ENCODE peak calls at places on chromosomes 13 and 19, in four cellular contexts. J, C, Q and B are unnamed samples.

GRCh38 chr13:45943965-45944364 is 92.4 kb upstream of the SIAH3 start:
- DNase-seq in J (no peak), C (no peak), Q (no peak), B (no peak)

GRCh38 chr19:35178701-35179100 is 24.2 kb downstream of the FXYD5 start:
- DNase-seq in J (no peak), C (no peak), Q (no peak), B (no peak)

GRCh38 chr19:11286312-11286974 is 9.5 kb upstream of the TSPAN16 start:
- DNase-seq in J (no peak), C (no peak), Q (peak; percentile 11), B (no peak)

GRCh38 chr19:42132030-42132628 is at the start of gene POU2F2:
- DNase-seq in J (peak; percentile 69), C (peak; percentile 44), Q (no peak), B (no peak)

GRCh38 chr13:22700488-22700887 is 480.3 kb upstream of the SGCG start:
- DNase-seq in J (no peak), C (no peak), Q (no peak), B (no peak)

GRCh38 chr13:98476538-98476966 is 100.4 kb downstream of the STK24 start:
- DNase-seq in J (no peak), C (peak; percentile 83), Q (no peak), B (peak; percentile 71)

GRCh38 chr13:44930907-44931676 is 58.2 kb downstream of the NUFIP1 start:
- DNase-seq in J (no peak), C (peak; percentile 55), Q (no peak), B (no peak)

GRCh38 chr13:22173605-22174004 is 502.7 kb downstream of the FGF9 start:
- DNase-seq in J (no peak), C (peak; percentile 39), Q (peak; percentile 36), B (no peak)

GRCh38 chr13:74305876-74306275 is 171.7 kb upstream of the KLF12 start:
- DNase-seq in J (no peak), C (peak; percentile 47), Q (no peak), B (no peak)

GRCh38 chr13:50451609-50452008 is 391.9 kb downstream of the DLEU7 start:
- DNase-seq in J (no peak), C (no peak), Q (no peak), B (no peak)

GRCh38 chr19:2654585-2654861 is 48.0 kb downstream of the GNG7 start:
- DNase-seq in J (no peak), C (no peak), Q (no peak), B (no peak)

GRCh38 chr19:31418055-31418454 is 68.8 kb upstream of the TSHZ3 start:
- DNase-seq in J (peak; percentile 57), C (peak; percentile 37), Q (no peak), B (no peak)

GRCh38 chr13:91684746-91685145 is 286.3 kb downstream of the GPC5 start:
- DNase-seq in J (no peak), C (no peak), Q (no peak), B (no peak)

GRCh38 chr19:39154626-39155100 is 29.1 kb downstream of the PAK4 start:
- DNase-seq in J (no peak), C (peak; percentile 88), Q (no peak), B (no peak)

GRCh38 chr19:4518345-4519171 is at the start of gene PLIN4:
- DNase-seq in J (peak; percentile 54), C (no peak), Q (no peak), B (no peak)
- H3K4me3 ChIP-seq in J (no peak within 1 kb of the TSS), C (no peak within 1 kb of the TSS), Q (no peak within 1 kb of the TSS), B (no peak within 1 kb of the TSS)

DNA sequence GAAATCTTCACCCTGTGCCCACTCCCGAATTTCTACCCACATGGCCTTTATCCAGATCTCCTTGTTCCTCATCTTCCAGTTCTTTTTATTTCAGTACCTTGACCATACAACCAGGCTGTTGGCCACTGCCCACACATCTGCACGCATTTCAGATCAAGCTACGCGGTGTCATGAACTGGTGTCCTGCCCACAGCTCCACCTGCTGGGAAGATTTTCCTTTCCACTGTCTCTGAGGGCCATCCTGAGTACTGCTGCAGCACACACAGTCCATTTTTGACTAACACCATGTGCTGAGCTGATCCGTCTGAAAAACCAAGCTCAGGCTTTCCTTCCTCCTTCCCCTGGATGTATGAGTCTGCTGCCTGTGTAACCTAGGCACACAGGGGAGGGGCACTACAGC is 71.8 kb downstream of the WASF3 start:
- DNase-seq in J (no peak), C (peak; percentile 15), Q (no peak), B (no peak)
- TF ChIP-seq CTCF in J (no peak), C (peak; percentile 19), Q (peak; percentile 6), B (peak; percentile 31)

GRCh38 chr19:49574206-49574755 is 6.1 kb downstream of the NOSIP start:
- DNase-seq in J (no peak), C (peak; percentile 65), Q (no peak), B (no peak)
- H3K4me3 ChIP-seq in J (no peak overlapping the region), C (no peak overlapping the region), Q (no peak overlapping the region), B (no peak overlapping the region)

DNA sequence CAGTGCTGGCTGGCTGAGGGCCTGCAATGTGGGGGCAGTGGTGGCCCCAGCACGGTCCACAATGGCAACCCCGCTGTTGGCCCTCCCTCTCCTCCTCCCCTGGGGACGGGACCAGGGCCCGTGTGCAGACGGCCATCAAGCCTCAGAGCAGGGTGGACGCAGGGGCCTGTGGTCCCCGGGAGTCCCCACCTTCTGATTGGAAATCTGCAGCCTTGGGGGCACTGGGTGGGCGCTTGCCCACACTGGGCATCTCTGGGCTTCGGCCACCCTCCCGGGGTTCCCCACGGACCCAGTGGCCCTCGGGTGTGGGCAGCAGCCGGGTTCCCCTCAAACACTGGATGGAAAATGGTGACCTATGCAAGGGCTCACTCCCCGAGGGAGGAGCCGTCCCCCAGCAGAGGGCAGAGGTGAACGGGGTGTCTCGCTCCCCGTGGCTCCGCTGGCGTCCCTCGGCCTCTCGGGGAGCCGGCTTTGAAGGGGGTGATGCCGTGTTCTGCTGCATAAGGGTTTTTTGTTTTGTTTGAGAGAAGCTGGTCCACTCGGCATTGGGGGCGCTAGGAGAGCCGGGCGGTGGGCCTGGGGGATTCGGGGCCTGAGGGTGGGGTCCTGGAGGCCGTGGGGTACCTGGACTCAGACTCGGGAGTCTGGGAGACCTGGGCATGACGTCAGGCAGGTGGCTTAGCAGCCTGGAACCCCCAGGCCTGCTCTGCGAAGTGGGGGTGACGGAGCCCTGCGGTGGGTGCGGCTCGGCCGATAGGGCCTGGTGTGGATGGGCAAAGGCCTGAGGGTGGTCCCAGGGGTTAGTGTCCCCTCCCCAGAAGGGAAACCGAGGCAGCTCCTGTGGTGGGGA is 3.9 kb downstream of the EFNA2 start:
- DNase-seq in J (no peak), C (no peak), Q (no peak), B (no peak)
- TF ChIP-seq CTCF in J (no peak), C (no peak), Q (no peak), B (no peak)

GRCh38 chr19:56504581-56504980 is 3.1 kb upstream of the ZNF471 start:
- DNase-seq in J (no peak), C (peak; percentile 56), Q (no peak), B (no peak)

GRCh38 chr19:56507446-56508281 is at the start of gene ZNF471:
- DNase-seq in J (peak; percentile 88), C (peak; percentile 99), Q (peak; percentile 97), B (peak; percentile 93)

GRCh38 chr19:56508282-56508778 is 675 bp downstream of the ZNF471 start:
- DNase-seq in J (no peak), C (no peak), Q (no peak), B (no peak)
- H3K4me3 ChIP-seq in J (peak overlapping the region; percentile 73), C (peak overlapping the region; percentile 96), Q (peak overlapping the region; percentile 92), B (peak overlapping the region; percentile 86)